ENCODE peak calls at places on chromosomes 11 and 22, in seven cellular contexts. O is lung, U is body of pancreas, L is GM23338, W is A549, J is hepatocyte, Y is cardiac muscle cell. V is an unnamed sample.

GRCh38 chr11:59267196-59267595 is 54.5 kb upstream of the MPEG1 start:
- DNase-seq in O (no peak), U (no peak), L (no peak), W (no peak), J (no peak), Y (no peak), V (no peak)

GRCh38 chr11:118002010-118002540 is 15.9 kb downstream of the IL10RA start:
- DNase-seq in O (no peak), U (no peak), L (no peak), W (no peak), J (no peak), Y (no peak), V (no peak)

GRCh38 chr11:124930799-124931198 is 5.0 kb downstream of the HEPACAM start:
- DNase-seq in O (no peak), U (no peak), L (no peak), W (no peak), J (no peak), Y (no peak), V (no peak)

GRCh38 chr22:46119729-46120419 is 30.5 kb upstream of the PPARA start:
- DNase-seq in O (no peak), U (peak), L (peak), W (peak), J (no peak), Y (peak), V (no peak)

GRCh38 chr11:126186708-126187481 is 24.6 kb downstream of the RPUSD4 start:
- DNase-seq in O (no peak), U (no peak), L (peak), W (no peak), J (no peak), Y (no peak), V (no peak)

GRCh38 chr22:37771702-37772427 is 35.9 kb upstream of the GCAT start:
- DNase-seq in O (no peak), U (no peak), L (no peak), W (no peak), J (no peak), Y (no peak), V (no peak)

GRCh38 chr11:21659961-21660360 is 532.9 kb upstream of the ANO5 start:
- DNase-seq in O (no peak), U (no peak), L (no peak), W (no peak), J (no peak), Y (no peak), V (no peak)

GRCh38 chr11:20688761-20689160 is 19.4 kb downstream of the NELL1 start:
- DNase-seq in O (no peak), U (no peak), L (no peak), W (no peak), J (no peak), Y (no peak), V (no peak)

GRCh38 chr22:35131423-35132050 is 65.6 kb downstream of the ISX start:
- DNase-seq in O (no peak), U (no peak), L (no peak), W (no peak), J (peak), Y (no peak), V (peak)

GRCh38 chr11:22192289-22192641 is 620 bp upstream of the ANO5 start:
- DNase-seq in O (no peak), U (peak), L (peak), W (peak), J (peak), Y (no peak), V (peak)

GRCh38 chr11:45180158-45180887 is 33.9 kb downstream of the PRDM11 start:
- DNase-seq in O (peak), U (peak), L (peak), W (peak), J (peak), Y (peak), V (peak)

GRCh38 chr22:30305519-30305905 is 16.2 kb upstream of the CASTOR1 start:
- DNase-seq in O (no peak), U (no peak), L (no peak), W (no peak), J (no peak), Y (peak), V (peak)

GRCh38 chr11:118200901-118201680 is 23.7 kb downstream of the JAML start:
- DNase-seq in O (no peak), U (no peak), L (no peak), W (no peak), J (no peak), Y (no peak), V (no peak)

GRCh38 chr11:56911312-56911711 is 77.4 kb upstream of the OR5AK2 start:
- DNase-seq in O (no peak), U (no peak), L (no peak), W (peak), J (no peak), Y (peak), V (no peak)

GRCh38 chr11:44388828-44389645 is 79.1 kb upstream of the ALX4 start:
- DNase-seq in O (no peak), U (no peak), L (peak), W (no peak), J (no peak), Y (no peak), V (no peak)

GRCh38 chr22:41772198-41772597 is 28.3 kb upstream of the CCDC134 start:
- DNase-seq in O (no peak), U (no peak), L (no peak), W (peak), J (no peak), Y (no peak), V (no peak)

GRCh38 chr11:128318856-128319474 is 268.4 kb downstream of the ETS1 start:
- DNase-seq in O (no peak), U (no peak), L (no peak), W (no peak), J (no peak), Y (no peak), V (no peak)

GRCh38 chr11:112751312-112751711 is 209.9 kb upstream of the NCAM1 start:
- DNase-seq in O (no peak), U (no peak), L (no peak), W (no peak), J (no peak), Y (no peak), V (no peak)

GRCh38 chr11:126082251-126083109 is 19.8 kb upstream of the CDON start:
- DNase-seq in O (no peak), U (no peak), L (peak), W (no peak), J (no peak), Y (no peak), V (no peak)

GRCh38 chr11:47305734-47306483 is 36.0 kb downstream of the MADD start:
- DNase-seq in O (no peak), U (peak), L (no peak), W (no peak), J (no peak), Y (no peak), V (no peak)

GRCh38 chr11:114247070-114247789 is 49.0 kb upstream of the NNMT start:
- DNase-seq in O (no peak), U (no peak), L (no peak), W (no peak), J (no peak), Y (no peak), V (no peak)

GRCh38 chr22:35835998-35836691 is 118.5 kb downstream of the APOL5 start:
- DNase-seq in O (peak), U (peak), L (peak), W (peak), J (peak), Y (peak), V (peak)

GRCh38 chr11:1049431-1049891 is 12.9 kb upstream of the MUC6 start:
- DNase-seq in O (peak), U (peak), L (no peak), W (no peak), J (no peak), Y (no peak), V (no peak)

GRCh38 chr11:66867425-66868040 is 10.7 kb downstream of the LRFN4 start:
- DNase-seq in O (no peak), U (no peak), L (peak), W (no peak), J (no peak), Y (no peak), V (no peak)

GRCh38 chr11:17479284-17480214 is 2.9 kb upstream of the ABCC8 start:
- DNase-seq in O (no peak), U (peak), L (peak), W (peak), J (peak), Y (peak), V (peak)

GRCh38 chr11:61509058-61510029 is 795 bp downstream of the LRRC10B start:
- DNase-seq in O (peak), U (peak), L (peak), W (peak), J (peak), Y (peak), V (peak)

GRCh38 chr11:15929371-15929801 is 427.0 kb downstream of the SOX6 start:
- DNase-seq in O (no peak), U (no peak), L (no peak), W (no peak), J (no peak), Y (no peak), V (no peak)

GRCh38 chr22:22026157-22026831 is 43.7 kb upstream of the TOP3B start:
- DNase-seq in O (no peak), U (no peak), L (no peak), W (no peak), J (no peak), Y (no peak), V (no peak)

GRCh38 chr11:75467881-75468280 is 34.9 kb upstream of the KLHL35 start:
- DNase-seq in O (no peak), U (no peak), L (no peak), W (no peak), J (no peak), Y (no peak), V (no peak)

GRCh38 chr11:75656044-75656726 is 12.7 kb downstream of the MAP6 start:
- DNase-seq in O (no peak), U (no peak), L (no peak), W (no peak), J (no peak), Y (no peak), V (no peak)

GRCh38 chr11:33376331-33377099 is 119.3 kb downstream of the HIPK3 start:
- DNase-seq in O (no peak), U (no peak), L (peak), W (no peak), J (peak), Y (peak), V (no peak)

GRCh38 chr22:28029201-28029948 is 110.3 kb upstream of the PITPNB start:
- DNase-seq in O (peak), U (peak), L (peak), W (peak), J (no peak), Y (peak), V (peak)

GRCh38 chr11:124608146-124608545 is 3.1 kb upstream of the PANX3 start:
- DNase-seq in O (no peak), U (no peak), L (no peak), W (no peak), J (peak), Y (no peak), V (no peak)

DNA sequence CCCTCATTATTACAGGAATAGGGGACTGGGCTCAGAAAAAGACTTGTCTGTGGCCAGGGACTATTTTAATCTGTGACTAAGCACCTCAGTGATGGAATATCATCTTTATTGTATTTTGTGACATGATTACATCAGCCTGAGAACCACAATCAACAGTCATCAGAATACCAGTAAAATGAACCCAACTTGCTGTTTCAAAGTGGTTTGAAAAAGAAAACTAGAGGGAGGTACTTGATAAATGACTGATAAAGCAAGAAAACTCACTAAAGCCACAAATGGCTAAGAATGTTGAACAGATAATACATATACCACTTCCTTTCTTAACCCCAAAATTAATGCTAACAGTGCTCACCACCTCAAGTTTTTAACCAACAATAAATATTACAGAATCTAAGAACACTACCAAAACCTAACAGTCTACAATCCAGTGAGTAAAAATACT is 155.7 kb downstream of the ATG16L2 start:
- DNase-seq in O (no peak), U (no peak), L (no peak), W (no peak), J (no peak), Y (peak), V (no peak)
- H3K27ac ChIP-seq in O (no peak), U (no peak), L (no peak), W (peak), J (no peak), Y (peak), V (no peak)

GRCh38 chr11:72897506-72897905 is 83.3 kb downstream of the ATG16L2 start:
- DNase-seq in O (no peak), U (no peak), L (no peak), W (no peak), J (no peak), Y (no peak), V (no peak)

GRCh38 chr11:72904016-72904415 is 89.8 kb downstream of the ATG16L2 start:
- DNase-seq in O (no peak), U (no peak), L (no peak), W (no peak), J (no peak), Y (no peak), V (no peak)

GRCh38 chr11:72899238-72899637 is 85.0 kb downstream of the ATG16L2 start:
- DNase-seq in O (no peak), U (no peak), L (no peak), W (no peak), J (no peak), Y (no peak), V (no peak)

GRCh38 chr11:72896431-72896830 is 82.2 kb downstream of the ATG16L2 start:
- DNase-seq in O (no peak), U (no peak), L (no peak), W (no peak), J (no peak), Y (no peak), V (no peak)

GRCh38 chr11:72901374-72901773 is 87.2 kb downstream of the ATG16L2 start:
- DNase-seq in O (no peak), U (no peak), L (no peak), W (no peak), J (no peak), Y (no peak), V (no peak)
- H3K4me3 ChIP-seq in O (no peak), U (no peak), L (no peak), W (no peak), J (no peak), Y (no peak), V (no peak)

DNA sequence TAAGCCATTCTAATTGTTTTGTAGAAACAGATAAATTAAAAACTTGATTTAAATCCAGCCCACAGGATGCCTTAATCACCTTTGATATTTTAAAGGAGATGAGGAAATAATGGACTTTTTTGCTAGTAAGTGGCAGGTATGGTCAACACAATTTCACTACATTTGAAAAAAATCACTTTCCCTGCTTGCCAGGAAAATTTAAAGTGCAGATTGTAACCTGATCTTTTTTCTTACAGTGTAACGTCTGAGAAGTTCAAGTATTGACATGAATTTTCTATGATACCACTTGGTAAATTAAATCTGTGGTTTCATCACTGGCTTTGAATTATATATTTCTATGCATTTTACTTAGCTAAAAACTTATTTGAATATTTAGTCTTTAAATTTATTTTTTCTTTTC is 65.3 kb downstream of the ARHGEF12 start:
- DNase-seq in O (no peak), U (no peak), L (no peak), W (no peak), J (no peak), Y (no peak), V (no peak)
- H3K27ac ChIP-seq in O (no peak), U (no peak), L (no peak), W (peak), J (peak), Y (no peak), V (peak)

GRCh38 chr22:24517446-24517845 is 22.3 kb downstream of the UPB1 start:
- DNase-seq in O (no peak), U (no peak), L (no peak), W (no peak), J (no peak), Y (no peak), V (no peak)

GRCh38 chr22:24515025-24515338 is 19.9 kb downstream of the UPB1 start:
- DNase-seq in O (no peak), U (no peak), L (no peak), W (no peak), J (no peak), Y (no peak), V (no peak)

GRCh38 chr22:24514241-24515024 is 19.3 kb downstream of the UPB1 start:
- DNase-seq in O (no peak), U (no peak), L (no peak), W (no peak), J (peak), Y (no peak), V (peak)

GRCh38 chr22:24518228-24518627 is 23.1 kb downstream of the UPB1 start:
- DNase-seq in O (no peak), U (no peak), L (no peak), W (no peak), J (no peak), Y (no peak), V (no peak)

GRCh38 chr22:24516301-24516737 is 21.2 kb downstream of the UPB1 start:
- DNase-seq in O (no peak), U (no peak), L (peak), W (peak), J (peak), Y (peak), V (no peak)
- H3K4me3 ChIP-seq in O (no peak), U (no peak), L (peak), W (no peak), J (no peak), Y (no peak), V (no peak)

GRCh38 chr11:120840661-120841060 is 183.2 kb upstream of the TBCEL start:
- DNase-seq in O (no peak), U (no peak), L (no peak), W (no peak), J (no peak), Y (no peak), V (no peak)
- H3K27ac ChIP-seq in O (no peak), U (no peak), L (no peak), W (no peak), J (no peak), Y (no peak), V (no peak)

V was measured in colonic mucosa.